ENCODE peak calls at places on chromosomes 2 and 18, in four cellular contexts. One of them, this sample, is unnamed.

GRCh38 chr18:48983793-48984437 is 33.1 kb upstream of the SMAD7 start:
- DNase-seq in anterior cingulate cortex: no peak
- DNase-seq in transverse colon: no peak
- DNase-seq in HFFc6: no peak
- DNase-seq in this sample: no peak

GRCh38 chr2:19020144-19021099 is 338.0 kb downstream of the OSR1 start:
- DNase-seq in transverse colon: no peak
- DNase-seq in anterior cingulate cortex: no peak
- DNase-seq in HFFc6: no peak
- DNase-seq in this sample: no peak

GRCh38 chr2:134479696-134480330 is 225.9 kb downstream of the MGAT5 start:
- DNase-seq in HFFc6: no peak
- DNase-seq in transverse colon: no peak
- DNase-seq in anterior cingulate cortex: no peak
- DNase-seq in this sample: no peak

GRCh38 chr2:231297108-231297908 is 98.2 kb upstream of the B3GNT7 start:
- DNase-seq in HFFc6: peak
- DNase-seq in transverse colon: peak
- DNase-seq in anterior cingulate cortex: peak
- DNase-seq in this sample: peak

GRCh38 chr2:220280741-220281140 is 653.3 kb downstream of the SLC4A3 start:
- DNase-seq in anterior cingulate cortex: no peak
- DNase-seq in HFFc6: no peak
- DNase-seq in transverse colon: no peak
- DNase-seq in this sample: no peak

GRCh38 chr2:191217580-191217979 is 27.6 kb upstream of the MYO1B start:
- DNase-seq in transverse colon: no peak
- DNase-seq in anterior cingulate cortex: no peak
- DNase-seq in HFFc6: peak
- DNase-seq in this sample: peak

GRCh38 chr2:113272463-113272862 is 6.3 kb downstream of the PAX8 start:
- DNase-seq in HFFc6: no peak
- DNase-seq in transverse colon: no peak
- DNase-seq in anterior cingulate cortex: no peak
- DNase-seq in this sample: no peak

GRCh38 chr2:105113616-105114275 is 75.9 kb downstream of the MRPS9 start:
- DNase-seq in anterior cingulate cortex: no peak
- DNase-seq in transverse colon: no peak
- DNase-seq in HFFc6: no peak
- DNase-seq in this sample: no peak

GRCh38 chr2:120231974-120232635 is 8.9 kb upstream of the TMEM185B start:
- DNase-seq in anterior cingulate cortex: no peak
- DNase-seq in transverse colon: peak
- DNase-seq in HFFc6: no peak
- DNase-seq in this sample: no peak

GRCh38 chr2:216859944-216860343 is at the start of gene TNP1:
- DNase-seq in transverse colon: no peak
- DNase-seq in anterior cingulate cortex: no peak
- DNase-seq in HFFc6: no peak
- DNase-seq in this sample: no peak

GRCh38 chr2:232771870-232772269 is 4.5 kb downstream of the KCNJ13 start:
- DNase-seq in anterior cingulate cortex: no peak
- DNase-seq in transverse colon: no peak
- DNase-seq in HFFc6: no peak
- DNase-seq in this sample: no peak

GRCh38 chr2:233708942-233709341 is 3.8 kb upstream of the UGT1A5 start:
- DNase-seq in anterior cingulate cortex: no peak
- DNase-seq in transverse colon: no peak
- DNase-seq in HFFc6: no peak
- DNase-seq in this sample: no peak

GRCh38 chr2:128264881-128265607 is 53.6 kb downstream of the HS6ST1 start:
- DNase-seq in anterior cingulate cortex: no peak
- DNase-seq in transverse colon: no peak
- DNase-seq in HFFc6: no peak
- DNase-seq in this sample: no peak

GRCh38 chr2:164974221-164974620 is 18.9 kb upstream of the SLC38A11 start:
- DNase-seq in transverse colon: no peak
- DNase-seq in HFFc6: peak
- DNase-seq in anterior cingulate cortex: no peak
- DNase-seq in this sample: no peak

GRCh38 chr2:97982621-97983020 is 13.1 kb downstream of the TMEM131 start:
- DNase-seq in transverse colon: no peak
- DNase-seq in HFFc6: no peak
- DNase-seq in anterior cingulate cortex: no peak
- DNase-seq in this sample: no peak

GRCh38 chr2:222946700-222947278 is 86.0 kb downstream of the ACSL3 start:
- DNase-seq in HFFc6: no peak
- DNase-seq in anterior cingulate cortex: no peak
- DNase-seq in transverse colon: no peak
- DNase-seq in this sample: no peak

GRCh38 chr2:10002087-10002486 is 41.3 kb upstream of the KLF11 start:
- DNase-seq in anterior cingulate cortex: no peak
- DNase-seq in HFFc6: no peak
- DNase-seq in transverse colon: no peak
- DNase-seq in this sample: no peak

GRCh38 chr18:12857215-12857924 is 26.7 kb downstream of the PTPN2 start:
- DNase-seq in anterior cingulate cortex: no peak
- DNase-seq in HFFc6: no peak
- DNase-seq in transverse colon: no peak
- DNase-seq in this sample: no peak

GRCh38 chr18:52046842-52047241 is 293.2 kb upstream of the DCC start:
- DNase-seq in transverse colon: no peak
- DNase-seq in HFFc6: no peak
- DNase-seq in anterior cingulate cortex: no peak
- DNase-seq in this sample: no peak

GRCh38 chr18:48918156-48918555 is 32.6 kb downstream of the SMAD7 start:
- DNase-seq in HFFc6: no peak
- DNase-seq in anterior cingulate cortex: no peak
- DNase-seq in transverse colon: no peak
- DNase-seq in this sample: no peak

GRCh38 chr2:190343500-190344274 is at the start of gene INPP1:
- DNase-seq in HFFc6: peak
- DNase-seq in transverse colon: peak
- DNase-seq in anterior cingulate cortex: no peak
- DNase-seq in this sample: peak

GRCh38 chr2:240931319-240931949 is 25.3 kb downstream of the CROCC2 start:
- DNase-seq in transverse colon: peak
- DNase-seq in anterior cingulate cortex: no peak
- DNase-seq in HFFc6: no peak
- DNase-seq in this sample: no peak

GRCh38 chr2:107255744-107256143 is 369.8 kb upstream of the ST6GAL2 start:
- DNase-seq in transverse colon: no peak
- DNase-seq in HFFc6: no peak
- DNase-seq in anterior cingulate cortex: no peak
- DNase-seq in this sample: no peak

GRCh38 chr2:214076527-214076926 is 334.3 kb upstream of the VWC2L start:
- DNase-seq in HFFc6: peak
- DNase-seq in anterior cingulate cortex: no peak
- DNase-seq in transverse colon: no peak
- DNase-seq in this sample: peak

GRCh38 chr18:8496186-8496585 is 113.1 kb upstream of the RAB12 start:
- DNase-seq in anterior cingulate cortex: no peak
- DNase-seq in HFFc6: no peak
- DNase-seq in transverse colon: no peak
- DNase-seq in this sample: no peak

GRCh38 chr18:23851470-23852002 is 162.3 kb downstream of the LAMA3 start:
- DNase-seq in transverse colon: no peak
- DNase-seq in anterior cingulate cortex: no peak
- DNase-seq in HFFc6: no peak
- DNase-seq in this sample: no peak

GRCh38 chr18:61854578-61854977 is 38.2 kb downstream of the RNF152 start:
- DNase-seq in HFFc6: no peak
- DNase-seq in anterior cingulate cortex: no peak
- DNase-seq in transverse colon: no peak
- DNase-seq in this sample: no peak

GRCh38 chr2:225137971-225138370 is 95.7 kb upstream of the DOCK10 start:
- DNase-seq in anterior cingulate cortex: no peak
- DNase-seq in transverse colon: no peak
- DNase-seq in HFFc6: peak
- DNase-seq in this sample: no peak

GRCh38 chr2:120908314-120908975 is 172.8 kb downstream of the GLI2 start:
- DNase-seq in transverse colon: no peak
- DNase-seq in HFFc6: no peak
- DNase-seq in anterior cingulate cortex: no peak
- DNase-seq in this sample: no peak

GRCh38 chr2:106956879-106957278 is 70.9 kb upstream of the ST6GAL2 start:
- DNase-seq in transverse colon: no peak
- DNase-seq in HFFc6: peak
- DNase-seq in anterior cingulate cortex: no peak
- DNase-seq in this sample: peak

GRCh38 chr2:113133696-113134558 is 6.5 kb downstream of the IL1RN start:
- DNase-seq in HFFc6: no peak
- DNase-seq in transverse colon: no peak
- DNase-seq in anterior cingulate cortex: no peak
- DNase-seq in this sample: no peak

GRCh38 chr2:154681741-154682140 is 16.8 kb upstream of the KCNJ3 start:
- DNase-seq in transverse colon: no peak
- DNase-seq in anterior cingulate cortex: no peak
- DNase-seq in HFFc6: no peak
- DNase-seq in this sample: no peak

GRCh38 chr2:64770781-64771334 is 117.1 kb upstream of the SERTAD2 start:
- DNase-seq in transverse colon: peak
- DNase-seq in anterior cingulate cortex: no peak
- DNase-seq in HFFc6: peak
- DNase-seq in this sample: peak

GRCh38 chr2:169087757-169088379 is 18.5 kb downstream of the DHRS9 start:
- DNase-seq in anterior cingulate cortex: no peak
- DNase-seq in transverse colon: no peak
- DNase-seq in HFFc6: no peak
- DNase-seq in this sample: no peak